ENCODE peak calls at places on chromosomes 1 and 21, in eight cellular contexts. One of them, this sample, is unnamed.

GRCh38 chr1:225877570-225877969 is 4.6 kb downstream of the TMEM63A start:
- DNase-seq in fibroblast of lung: peak
- DNase-seq in PC-3: peak
- DNase-seq in RWPE1: no peak
- DNase-seq in substantia nigra: peak
- DNase-seq in CD4-positive, alpha-beta T cell: no peak
- DNase-seq in CD4-positive, alpha-beta memory T cell: no peak
- DNase-seq in CD4-positive, CD25-positive, alpha-beta regulatory T cell: no peak
- DNase-seq in this sample: peak

GRCh38 chr1:66311092-66311491 is 222.9 kb upstream of the SGIP1 start:
- DNase-seq in CD4-positive, alpha-beta memory T cell: no peak
- DNase-seq in CD4-positive, alpha-beta T cell: no peak
- DNase-seq in substantia nigra: no peak
- DNase-seq in RWPE1: no peak
- DNase-seq in fibroblast of lung: peak
- DNase-seq in CD4-positive, CD25-positive, alpha-beta regulatory T cell: no peak
- DNase-seq in PC-3: peak
- DNase-seq in this sample: no peak

GRCh38 chr1:217747156-217747769 is 116.1 kb downstream of the SPATA17 start:
- DNase-seq in CD4-positive, alpha-beta T cell: no peak
- DNase-seq in substantia nigra: no peak
- DNase-seq in CD4-positive, alpha-beta memory T cell: no peak
- DNase-seq in CD4-positive, CD25-positive, alpha-beta regulatory T cell: no peak
- DNase-seq in fibroblast of lung: peak
- DNase-seq in RWPE1: peak
- DNase-seq in PC-3: peak
- DNase-seq in this sample: no peak

GRCh38 chr1:237016626-237017025 is 12.4 kb upstream of the MT1HL1 start:
- DNase-seq in CD4-positive, alpha-beta T cell: no peak
- DNase-seq in substantia nigra: no peak
- DNase-seq in CD4-positive, alpha-beta memory T cell: no peak
- DNase-seq in fibroblast of lung: no peak
- DNase-seq in PC-3: no peak
- DNase-seq in RWPE1: no peak
- DNase-seq in CD4-positive, CD25-positive, alpha-beta regulatory T cell: no peak
- DNase-seq in this sample: no peak

GRCh38 chr21:35006248-35006647 is 42.9 kb downstream of the RUNX1 start:
- DNase-seq in CD4-positive, alpha-beta T cell: no peak
- DNase-seq in CD4-positive, CD25-positive, alpha-beta regulatory T cell: no peak
- DNase-seq in PC-3: no peak
- DNase-seq in CD4-positive, alpha-beta memory T cell: no peak
- DNase-seq in fibroblast of lung: no peak
- DNase-seq in RWPE1: no peak
- DNase-seq in substantia nigra: no peak
- DNase-seq in this sample: no peak

GRCh38 chr1:244969355-244970235 is 105.3 kb upstream of the HNRNPU start:
- DNase-seq in PC-3: peak
- DNase-seq in CD4-positive, alpha-beta T cell: peak
- DNase-seq in substantia nigra: peak
- DNase-seq in RWPE1: peak
- DNase-seq in fibroblast of lung: peak
- DNase-seq in CD4-positive, CD25-positive, alpha-beta regulatory T cell: peak
- DNase-seq in CD4-positive, alpha-beta memory T cell: peak
- DNase-seq in this sample: no peak

GRCh38 chr21:45406801-45407628 is 2.0 kb downstream of the COL18A1 start:
- DNase-seq in fibroblast of lung: no peak
- DNase-seq in CD4-positive, alpha-beta memory T cell: no peak
- DNase-seq in CD4-positive, CD25-positive, alpha-beta regulatory T cell: no peak
- DNase-seq in CD4-positive, alpha-beta T cell: no peak
- DNase-seq in PC-3: no peak
- DNase-seq in substantia nigra: no peak
- DNase-seq in RWPE1: no peak
- DNase-seq in this sample: no peak

GRCh38 chr1:228515200-228515834 is 28.1 kb downstream of the RNF187 start:
- DNase-seq in CD4-positive, CD25-positive, alpha-beta regulatory T cell: peak
- DNase-seq in PC-3: peak
- DNase-seq in CD4-positive, alpha-beta memory T cell: peak
- DNase-seq in fibroblast of lung: peak
- DNase-seq in CD4-positive, alpha-beta T cell: no peak
- DNase-seq in RWPE1: peak
- DNase-seq in substantia nigra: no peak
- DNase-seq in this sample: no peak

GRCh38 chr1:224880593-224881307 is 48.7 kb upstream of the DNAH14 start:
- DNase-seq in CD4-positive, CD25-positive, alpha-beta regulatory T cell: no peak
- DNase-seq in RWPE1: no peak
- DNase-seq in substantia nigra: no peak
- DNase-seq in CD4-positive, alpha-beta T cell: no peak
- DNase-seq in PC-3: no peak
- DNase-seq in CD4-positive, alpha-beta memory T cell: no peak
- DNase-seq in fibroblast of lung: peak
- DNase-seq in this sample: no peak

GRCh38 chr1:1148569-1148968 is 25.1 kb upstream of the TTLL10 start:
- DNase-seq in CD4-positive, alpha-beta T cell: no peak
- DNase-seq in RWPE1: no peak
- DNase-seq in fibroblast of lung: no peak
- DNase-seq in CD4-positive, CD25-positive, alpha-beta regulatory T cell: no peak
- DNase-seq in CD4-positive, alpha-beta memory T cell: no peak
- DNase-seq in substantia nigra: no peak
- DNase-seq in PC-3: no peak
- DNase-seq in this sample: no peak

GRCh38 chr21:46604975-46605758 is at the start of gene S100B:
- DNase-seq in fibroblast of lung: peak
- DNase-seq in RWPE1: no peak
- DNase-seq in PC-3: no peak
- DNase-seq in substantia nigra: peak
- DNase-seq in CD4-positive, alpha-beta memory T cell: no peak
- DNase-seq in CD4-positive, alpha-beta T cell: no peak
- DNase-seq in CD4-positive, CD25-positive, alpha-beta regulatory T cell: no peak
- DNase-seq in this sample: peak

GRCh38 chr1:203589201-203589600 is 37.4 kb upstream of the ATP2B4 start:
- DNase-seq in substantia nigra: no peak
- DNase-seq in RWPE1: no peak
- DNase-seq in CD4-positive, CD25-positive, alpha-beta regulatory T cell: no peak
- DNase-seq in CD4-positive, alpha-beta memory T cell: no peak
- DNase-seq in CD4-positive, alpha-beta T cell: no peak
- DNase-seq in fibroblast of lung: no peak
- DNase-seq in PC-3: peak
- DNase-seq in this sample: no peak

GRCh38 chr1:70764747-70765146 is 282.9 kb downstream of the PTGER3 start:
- DNase-seq in PC-3: no peak
- DNase-seq in RWPE1: no peak
- DNase-seq in CD4-positive, CD25-positive, alpha-beta regulatory T cell: no peak
- DNase-seq in substantia nigra: no peak
- DNase-seq in CD4-positive, alpha-beta memory T cell: no peak
- DNase-seq in CD4-positive, alpha-beta T cell: no peak
- DNase-seq in fibroblast of lung: peak
- DNase-seq in this sample: no peak

GRCh38 chr21:45387506-45387905 is 17.5 kb upstream of the COL18A1 start:
- DNase-seq in CD4-positive, CD25-positive, alpha-beta regulatory T cell: no peak
- DNase-seq in PC-3: no peak
- DNase-seq in substantia nigra: no peak
- DNase-seq in CD4-positive, alpha-beta memory T cell: no peak
- DNase-seq in fibroblast of lung: no peak
- DNase-seq in CD4-positive, alpha-beta T cell: no peak
- DNase-seq in RWPE1: no peak
- DNase-seq in this sample: no peak

GRCh38 chr1:94819945-94820746 is at the start of gene SLC44A3:
- DNase-seq in substantia nigra: no peak
- DNase-seq in CD4-positive, alpha-beta T cell: peak
- DNase-seq in fibroblast of lung: peak
- DNase-seq in PC-3: peak
- DNase-seq in CD4-positive, alpha-beta memory T cell: no peak
- DNase-seq in RWPE1: peak
- DNase-seq in CD4-positive, CD25-positive, alpha-beta regulatory T cell: no peak
- DNase-seq in this sample: peak

GRCh38 chr1:241156231-241156965 is 200.6 kb downstream of the RGS7 start:
- DNase-seq in fibroblast of lung: peak
- DNase-seq in CD4-positive, alpha-beta memory T cell: no peak
- DNase-seq in CD4-positive, alpha-beta T cell: no peak
- DNase-seq in substantia nigra: no peak
- DNase-seq in PC-3: peak
- DNase-seq in RWPE1: peak
- DNase-seq in CD4-positive, CD25-positive, alpha-beta regulatory T cell: no peak
- DNase-seq in this sample: no peak

GRCh38 chr1:60367522-60367921 is 294.0 kb upstream of the C1orf87 start:
- DNase-seq in CD4-positive, alpha-beta memory T cell: no peak
- DNase-seq in substantia nigra: no peak
- DNase-seq in CD4-positive, CD25-positive, alpha-beta regulatory T cell: no peak
- DNase-seq in PC-3: no peak
- DNase-seq in RWPE1: no peak
- DNase-seq in CD4-positive, alpha-beta T cell: no peak
- DNase-seq in fibroblast of lung: no peak
- DNase-seq in this sample: no peak

GRCh38 chr1:169701261-169701802 is 10.1 kb downstream of the SELL start:
- DNase-seq in fibroblast of lung: no peak
- DNase-seq in CD4-positive, alpha-beta memory T cell: peak
- DNase-seq in CD4-positive, alpha-beta T cell: no peak
- DNase-seq in substantia nigra: no peak
- DNase-seq in CD4-positive, CD25-positive, alpha-beta regulatory T cell: peak
- DNase-seq in RWPE1: no peak
- DNase-seq in PC-3: no peak
- DNase-seq in this sample: no peak

GRCh38 chr1:16071614-16072013 is 1.8 kb downstream of the FAM131C start:
- DNase-seq in substantia nigra: no peak
- DNase-seq in fibroblast of lung: no peak
- DNase-seq in PC-3: no peak
- DNase-seq in CD4-positive, alpha-beta T cell: no peak
- DNase-seq in CD4-positive, CD25-positive, alpha-beta regulatory T cell: no peak
- DNase-seq in CD4-positive, alpha-beta memory T cell: no peak
- DNase-seq in RWPE1: no peak
- DNase-seq in this sample: no peak

GRCh38 chr1:150836129-150836773 is 28.2 kb upstream of the CTSK start:
- DNase-seq in RWPE1: no peak
- DNase-seq in CD4-positive, alpha-beta T cell: no peak
- DNase-seq in CD4-positive, alpha-beta memory T cell: no peak
- DNase-seq in fibroblast of lung: peak
- DNase-seq in CD4-positive, CD25-positive, alpha-beta regulatory T cell: no peak
- DNase-seq in substantia nigra: no peak
- DNase-seq in PC-3: no peak
- DNase-seq in this sample: no peak

DNA sequence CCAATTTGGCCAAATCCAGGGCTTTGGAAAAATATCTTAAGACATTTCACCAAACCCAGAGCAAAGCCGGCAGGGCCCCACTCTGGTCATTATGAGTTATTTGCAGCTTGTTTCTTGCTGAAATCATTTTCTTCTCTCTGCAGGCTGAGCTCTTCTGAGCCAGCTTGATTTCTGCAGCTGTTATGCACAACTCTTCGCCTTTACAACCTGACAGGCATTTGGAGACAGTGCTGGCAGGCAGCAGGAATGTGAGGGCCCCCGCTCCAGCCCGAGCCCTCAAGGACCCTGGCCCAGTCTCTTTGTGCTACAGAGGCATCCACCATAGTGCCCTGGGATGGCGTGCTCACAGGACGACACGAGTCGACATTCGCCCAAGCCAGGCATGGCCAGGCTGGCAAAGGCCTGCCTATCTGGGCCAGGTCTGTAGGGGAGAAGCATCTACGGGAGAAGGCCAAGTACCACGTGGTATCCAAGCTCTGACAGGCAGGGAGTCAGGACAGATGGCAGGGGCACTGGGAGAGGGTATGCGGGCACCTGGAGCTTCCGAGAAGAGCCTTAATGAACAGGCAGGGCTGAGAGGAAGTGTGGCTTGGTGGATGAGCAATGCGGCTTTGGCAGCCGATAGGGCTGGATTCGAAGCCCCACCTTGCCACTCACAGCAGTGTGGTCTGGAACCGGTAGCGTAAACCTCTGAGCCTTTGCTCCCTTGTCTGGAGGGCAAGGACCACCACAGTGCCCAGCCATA is 32.3 kb downstream of the SYF2 start:
- DNase-seq in RWPE1: no peak
- DNase-seq in fibroblast of lung: no peak
- DNase-seq in CD4-positive, alpha-beta T cell: no peak
- DNase-seq in substantia nigra: no peak
- DNase-seq in CD4-positive, CD25-positive, alpha-beta regulatory T cell: no peak
- DNase-seq in PC-3: no peak
- DNase-seq in CD4-positive, alpha-beta memory T cell: no peak
- DNase-seq in this sample: no peak
- H3K27ac ChIP-seq in RWPE1: no peak
- H3K27ac ChIP-seq in fibroblast of lung: no peak
- H3K27ac ChIP-seq in CD4-positive, alpha-beta T cell: no peak
- H3K27ac ChIP-seq in substantia nigra: no peak
- H3K27ac ChIP-seq in CD4-positive, CD25-positive, alpha-beta regulatory T cell: no peak
- H3K27ac ChIP-seq in PC-3: no peak
- H3K27ac ChIP-seq in CD4-positive, alpha-beta memory T cell: no peak
- H3K27ac ChIP-seq in this sample: no peak

GRCh38 chr1:41102208-41102607 is 80.7 kb upstream of the SLFNL1 start:
- DNase-seq in CD4-positive, alpha-beta T cell: no peak
- DNase-seq in fibroblast of lung: peak
- DNase-seq in CD4-positive, alpha-beta memory T cell: no peak
- DNase-seq in CD4-positive, CD25-positive, alpha-beta regulatory T cell: no peak
- DNase-seq in RWPE1: peak
- DNase-seq in substantia nigra: no peak
- DNase-seq in PC-3: peak
- DNase-seq in this sample: no peak
- H3K27ac ChIP-seq in CD4-positive, alpha-beta T cell: no peak
- H3K27ac ChIP-seq in fibroblast of lung: no peak
- H3K27ac ChIP-seq in CD4-positive, alpha-beta memory T cell: no peak
- H3K27ac ChIP-seq in CD4-positive, CD25-positive, alpha-beta regulatory T cell: no peak
- H3K27ac ChIP-seq in RWPE1: no peak
- H3K27ac ChIP-seq in substantia nigra: no peak
- H3K27ac ChIP-seq in PC-3: peak
- H3K27ac ChIP-seq in this sample: no peak

DNA sequence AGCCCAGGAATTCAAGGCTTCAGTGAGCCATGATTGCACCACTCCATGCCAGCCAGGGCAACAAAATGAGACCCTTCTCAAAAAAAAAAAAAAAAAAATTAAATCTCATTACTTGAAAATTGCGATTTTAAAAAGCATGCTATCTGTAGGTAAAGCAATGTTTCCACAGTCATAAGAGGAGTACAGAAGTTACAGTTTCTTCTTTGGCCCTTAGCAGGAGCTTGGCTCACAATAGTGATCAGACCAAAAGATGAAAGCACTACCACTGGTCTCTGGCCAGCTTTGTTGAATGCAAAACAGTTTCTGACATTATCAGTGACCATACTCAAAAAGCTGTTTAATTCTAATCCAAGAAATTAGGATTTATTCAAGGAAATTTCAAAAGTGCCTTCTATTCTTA is 31.2 kb downstream of the VAV3 start:
- DNase-seq in CD4-positive, alpha-beta T cell: no peak
- DNase-seq in CD4-positive, alpha-beta memory T cell: no peak
- DNase-seq in PC-3: no peak
- DNase-seq in fibroblast of lung: no peak
- DNase-seq in RWPE1: no peak
- DNase-seq in substantia nigra: no peak
- DNase-seq in CD4-positive, CD25-positive, alpha-beta regulatory T cell: no peak
- DNase-seq in this sample: no peak
- H3K27ac ChIP-seq in CD4-positive, alpha-beta T cell: no peak
- H3K27ac ChIP-seq in CD4-positive, alpha-beta memory T cell: no peak
- H3K27ac ChIP-seq in PC-3: no peak
- H3K27ac ChIP-seq in fibroblast of lung: no peak
- H3K27ac ChIP-seq in RWPE1: no peak
- H3K27ac ChIP-seq in substantia nigra: no peak
- H3K27ac ChIP-seq in CD4-positive, CD25-positive, alpha-beta regulatory T cell: peak
- H3K27ac ChIP-seq in this sample: no peak

DNA sequence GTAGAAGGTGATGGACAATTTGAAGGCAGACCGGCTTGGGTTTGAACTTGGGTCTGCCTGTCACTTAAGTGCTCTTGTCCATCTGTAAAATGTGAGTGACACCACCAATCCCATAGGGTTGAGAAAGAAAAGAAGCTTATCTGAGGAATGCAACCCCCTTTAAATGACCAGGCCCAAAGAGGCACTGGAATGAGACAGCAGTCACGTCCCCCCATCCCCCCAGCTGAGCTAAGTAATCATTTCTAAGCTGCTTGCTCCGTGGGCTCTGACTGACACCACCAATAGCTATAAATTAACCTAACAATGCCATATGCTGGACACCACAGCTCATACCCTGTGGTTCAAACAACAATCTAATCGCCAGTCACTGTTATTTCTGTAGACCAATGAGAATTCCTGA is 15.1 kb downstream of the LCA5L start:
- DNase-seq in substantia nigra: no peak
- DNase-seq in CD4-positive, CD25-positive, alpha-beta regulatory T cell: no peak
- DNase-seq in PC-3: no peak
- DNase-seq in RWPE1: no peak
- DNase-seq in CD4-positive, alpha-beta T cell: no peak
- DNase-seq in fibroblast of lung: no peak
- DNase-seq in CD4-positive, alpha-beta memory T cell: no peak
- DNase-seq in this sample: no peak
- H3K27ac ChIP-seq in substantia nigra: no peak
- H3K27ac ChIP-seq in CD4-positive, CD25-positive, alpha-beta regulatory T cell: no peak
- H3K27ac ChIP-seq in PC-3: no peak
- H3K27ac ChIP-seq in RWPE1: no peak
- H3K27ac ChIP-seq in CD4-positive, alpha-beta T cell: no peak
- H3K27ac ChIP-seq in fibroblast of lung: no peak
- H3K27ac ChIP-seq in CD4-positive, alpha-beta memory T cell: no peak
- H3K27ac ChIP-seq in this sample: no peak

This sample was measured in caudate nucleus.